ENCODE peak calls at places on chromosomes 13 and 19, in seven cellular contexts. One of them, this sample, is unnamed.
A peak's percentile ranks its signal among the peaks of the same experiment; 100 is the strongest.

GRCh38 chr13:19665427-19665859 is 32.0 kb downstream of the MPHOSPH8 start:
- DNase-seq in cardiac fibroblast: no peak
- DNase-seq in lung: no peak
- DNase-seq in HepG2: no peak
- DNase-seq in heart left ventricle: no peak
- DNase-seq in breast epithelium: no peak
- DNase-seq in thoracic aorta: no peak
- DNase-seq in this sample: no peak

GRCh38 chr13:41696163-41697003 is 239.0 kb downstream of the RGCC start:
- DNase-seq in cardiac fibroblast: peak; percentile 59
- DNase-seq in lung: no peak
- DNase-seq in HepG2: peak; percentile 2
- DNase-seq in heart left ventricle: no peak
- DNase-seq in breast epithelium: no peak
- DNase-seq in thoracic aorta: no peak
- DNase-seq in this sample: no peak

GRCh38 chr13:106286811-106287210 is 248.7 kb downstream of the EFNB2 start:
- DNase-seq in cardiac fibroblast: no peak
- DNase-seq in lung: no peak
- DNase-seq in HepG2: no peak
- DNase-seq in heart left ventricle: no peak
- DNase-seq in breast epithelium: no peak
- DNase-seq in thoracic aorta: no peak
- DNase-seq in this sample: no peak

GRCh38 chr19:19860756-19861390 is 4.8 kb upstream of the ZNF253 start:
- DNase-seq in cardiac fibroblast: no peak
- DNase-seq in lung: no peak
- DNase-seq in HepG2: no peak
- DNase-seq in heart left ventricle: no peak
- DNase-seq in breast epithelium: peak; percentile 73
- DNase-seq in thoracic aorta: no peak
- DNase-seq in this sample: no peak

GRCh38 chr13:21518617-21519144 is 59.6 kb upstream of the ZDHHC20 start:
- DNase-seq in cardiac fibroblast: no peak
- DNase-seq in lung: no peak
- DNase-seq in HepG2: no peak
- DNase-seq in heart left ventricle: no peak
- DNase-seq in breast epithelium: no peak
- DNase-seq in thoracic aorta: no peak
- DNase-seq in this sample: no peak

GRCh38 chr19:8592231-8593009 is 15.2 kb upstream of the MYO1F start:
- DNase-seq in cardiac fibroblast: peak; percentile 98
- DNase-seq in lung: peak; percentile 88
- DNase-seq in HepG2: no peak
- DNase-seq in heart left ventricle: peak; percentile 92
- DNase-seq in breast epithelium: peak; percentile 97
- DNase-seq in thoracic aorta: peak; percentile 98
- DNase-seq in this sample: peak; percentile 98

GRCh38 chr13:71210861-71211260 is 656.1 kb downstream of the DACH1 start:
- DNase-seq in cardiac fibroblast: no peak
- DNase-seq in lung: no peak
- DNase-seq in HepG2: no peak
- DNase-seq in heart left ventricle: no peak
- DNase-seq in breast epithelium: no peak
- DNase-seq in thoracic aorta: no peak
- DNase-seq in this sample: no peak

GRCh38 chr13:108728370-108728769 is 99.0 kb downstream of the MYO16 start:
- DNase-seq in cardiac fibroblast: no peak
- DNase-seq in lung: no peak
- DNase-seq in HepG2: peak; percentile 33
- DNase-seq in heart left ventricle: no peak
- DNase-seq in breast epithelium: no peak
- DNase-seq in thoracic aorta: no peak
- DNase-seq in this sample: no peak

GRCh38 chr19:20182232-20182785 is 15.3 kb downstream of the ZNF486 start:
- DNase-seq in cardiac fibroblast: no peak
- DNase-seq in lung: no peak
- DNase-seq in HepG2: no peak
- DNase-seq in heart left ventricle: no peak
- DNase-seq in breast epithelium: no peak
- DNase-seq in thoracic aorta: no peak
- DNase-seq in this sample: no peak

GRCh38 chr19:10003271-10003670 is 7.0 kb downstream of the COL5A3 start:
- DNase-seq in cardiac fibroblast: no peak
- DNase-seq in lung: no peak
- DNase-seq in HepG2: no peak
- DNase-seq in heart left ventricle: no peak
- DNase-seq in breast epithelium: no peak
- DNase-seq in thoracic aorta: no peak
- DNase-seq in this sample: no peak

GRCh38 chr19:1304197-1304924 is 18.7 kb downstream of the EFNA2 start:
- DNase-seq in cardiac fibroblast: no peak
- DNase-seq in lung: no peak
- DNase-seq in HepG2: peak; percentile 81
- DNase-seq in heart left ventricle: no peak
- DNase-seq in breast epithelium: no peak
- DNase-seq in thoracic aorta: no peak
- DNase-seq in this sample: no peak

GRCh38 chr19:40220674-40221073 is 2.5 kb upstream of the TTC9B start:
- DNase-seq in cardiac fibroblast: no peak
- DNase-seq in lung: no peak
- DNase-seq in HepG2: no peak
- DNase-seq in heart left ventricle: no peak
- DNase-seq in breast epithelium: no peak
- DNase-seq in thoracic aorta: no peak
- DNase-seq in this sample: no peak

GRCh38 chr19:7159105-7159933 is 89.8 kb downstream of the ZNF557 start:
- DNase-seq in cardiac fibroblast: peak; percentile 89
- DNase-seq in lung: no peak
- DNase-seq in HepG2: no peak
- DNase-seq in heart left ventricle: peak; percentile 85
- DNase-seq in breast epithelium: no peak
- DNase-seq in thoracic aorta: peak; percentile 79
- DNase-seq in this sample: no peak

GRCh38 chr19:33798701-33799111 is 2.0 kb downstream of the KCTD15 start:
- DNase-seq in cardiac fibroblast: peak; percentile 39
- DNase-seq in lung: no peak
- DNase-seq in HepG2: no peak
- DNase-seq in heart left ventricle: no peak
- DNase-seq in breast epithelium: no peak
- DNase-seq in thoracic aorta: no peak
- DNase-seq in this sample: no peak

GRCh38 chr13:94308808-94309207 is 170.7 kb downstream of the DCT start:
- DNase-seq in cardiac fibroblast: no peak
- DNase-seq in lung: no peak
- DNase-seq in HepG2: no peak
- DNase-seq in heart left ventricle: no peak
- DNase-seq in breast epithelium: no peak
- DNase-seq in thoracic aorta: no peak
- DNase-seq in this sample: no peak

GRCh38 chr19:51660975-51661600 is 14.5 kb upstream of the SIGLEC14 start:
- DNase-seq in cardiac fibroblast: peak; percentile 88
- DNase-seq in lung: peak; percentile 75
- DNase-seq in HepG2: peak; percentile 54
- DNase-seq in heart left ventricle: peak; percentile 79
- DNase-seq in breast epithelium: peak; percentile 49
- DNase-seq in thoracic aorta: no peak
- DNase-seq in this sample: peak; percentile 90

DNA sequence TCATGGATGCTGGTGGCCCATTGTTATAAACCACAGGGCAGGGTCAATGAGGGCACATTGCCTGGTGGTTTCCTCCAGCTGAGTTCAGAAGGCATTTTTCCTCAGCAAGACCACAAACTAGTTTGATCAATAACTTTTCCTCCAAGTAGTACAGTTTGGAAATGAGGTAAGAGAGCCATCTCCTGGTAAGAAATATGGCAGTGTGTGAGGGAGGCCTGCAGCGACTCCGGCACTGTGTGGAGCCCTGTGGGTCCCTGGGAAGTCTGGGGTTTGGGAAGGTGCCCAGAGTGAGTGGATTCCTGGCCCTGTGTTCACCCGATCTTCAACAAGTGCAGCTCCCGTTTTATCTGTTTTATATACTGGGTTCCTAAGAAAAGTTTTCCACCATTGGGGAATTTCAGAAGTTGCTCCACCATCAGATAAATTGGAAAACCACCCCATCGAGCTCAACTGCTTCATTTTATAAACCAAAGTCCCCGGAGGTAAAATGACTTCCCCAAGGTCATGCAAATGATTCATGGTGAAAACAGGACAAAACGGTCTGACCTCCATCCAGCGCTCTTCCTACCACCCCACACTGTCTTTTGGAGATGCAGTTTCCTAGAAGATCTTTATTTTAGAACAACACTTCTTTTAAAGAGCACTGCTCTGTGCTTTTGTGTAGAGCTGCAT is 148.4 kb downstream of the KATNAL1 start:
- DNase-seq in cardiac fibroblast: peak; percentile 61
- DNase-seq in lung: no peak
- DNase-seq in HepG2: no peak
- DNase-seq in heart left ventricle: no peak
- DNase-seq in breast epithelium: peak; percentile 39
- DNase-seq in thoracic aorta: no peak
- DNase-seq in this sample: no peak
- TF ChIP-seq CTCF in cardiac fibroblast: peak; percentile 59
- TF ChIP-seq CTCF in lung: no peak
- TF ChIP-seq CTCF in HepG2: peak; percentile 39
- TF ChIP-seq CTCF in heart left ventricle: peak; percentile 20
- TF ChIP-seq CTCF in breast epithelium: no peak
- TF ChIP-seq CTCF in thoracic aorta: no peak
- TF ChIP-seq CTCF in this sample: peak; percentile 55

GRCh38 chr13:96796234-96796633 is 198.0 kb downstream of the OXGR1 start:
- DNase-seq in cardiac fibroblast: no peak
- DNase-seq in lung: no peak
- DNase-seq in HepG2: no peak
- DNase-seq in heart left ventricle: no peak
- DNase-seq in breast epithelium: no peak
- DNase-seq in thoracic aorta: no peak
- DNase-seq in this sample: no peak

GRCh38 chr13:96792736-96793444 is 201.4 kb downstream of the OXGR1 start:
- DNase-seq in cardiac fibroblast: no peak
- DNase-seq in lung: no peak
- DNase-seq in HepG2: no peak
- DNase-seq in heart left ventricle: no peak
- DNase-seq in breast epithelium: no peak
- DNase-seq in thoracic aorta: no peak
- DNase-seq in this sample: no peak

DNA sequence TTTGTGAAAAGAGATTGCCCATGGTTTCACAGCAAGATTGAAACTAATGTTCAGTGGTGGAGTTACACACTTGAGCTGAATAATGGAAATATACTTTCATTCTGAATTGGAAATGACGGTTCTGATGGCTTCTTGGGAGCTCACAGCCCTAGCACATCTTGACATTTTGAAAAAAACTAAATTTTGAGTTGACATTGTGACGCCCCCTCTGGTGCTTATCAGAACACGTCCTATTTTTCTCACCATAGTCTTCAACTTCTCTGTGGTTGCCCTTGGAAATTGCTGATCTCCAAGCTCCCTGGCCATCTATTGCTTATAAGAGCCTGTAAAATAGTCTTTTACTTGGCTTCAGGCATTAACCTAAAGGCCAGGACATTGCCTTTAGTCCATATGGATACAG is 202.1 kb downstream of the OXGR1 start:
- DNase-seq in cardiac fibroblast: no peak
- DNase-seq in lung: no peak
- DNase-seq in HepG2: no peak
- DNase-seq in heart left ventricle: no peak
- DNase-seq in breast epithelium: no peak
- DNase-seq in thoracic aorta: no peak
- DNase-seq in this sample: no peak
- TF ChIP-seq CTCF in cardiac fibroblast: no peak
- TF ChIP-seq CTCF in lung: no peak
- TF ChIP-seq CTCF in HepG2: no peak
- TF ChIP-seq CTCF in heart left ventricle: no peak
- TF ChIP-seq CTCF in breast epithelium: no peak
- TF ChIP-seq CTCF in thoracic aorta: no peak
- TF ChIP-seq CTCF in this sample: no peak

GRCh38 chr19:48121909-48122371 is 11.3 kb upstream of the PLA2G4C start:
- DNase-seq in cardiac fibroblast: peak; percentile 51
- DNase-seq in lung: no peak
- DNase-seq in HepG2: no peak
- DNase-seq in heart left ventricle: no peak
- DNase-seq in breast epithelium: peak; percentile 64
- DNase-seq in thoracic aorta: no peak
- DNase-seq in this sample: no peak

GRCh38 chr19:48122421-48122820 is 11.8 kb upstream of the PLA2G4C start:
- DNase-seq in cardiac fibroblast: no peak
- DNase-seq in lung: no peak
- DNase-seq in HepG2: no peak
- DNase-seq in heart left ventricle: no peak
- DNase-seq in breast epithelium: no peak
- DNase-seq in thoracic aorta: no peak
- DNase-seq in this sample: no peak

GRCh38 chr19:48127561-48127960 is 16.9 kb upstream of the PLA2G4C start:
- DNase-seq in cardiac fibroblast: no peak
- DNase-seq in lung: no peak
- DNase-seq in HepG2: no peak
- DNase-seq in heart left ventricle: no peak
- DNase-seq in breast epithelium: no peak
- DNase-seq in thoracic aorta: no peak
- DNase-seq in this sample: no peak

GRCh38 chr19:48121066-48121465 is 10.4 kb upstream of the PLA2G4C start:
- DNase-seq in cardiac fibroblast: no peak
- DNase-seq in lung: no peak
- DNase-seq in HepG2: no peak
- DNase-seq in heart left ventricle: no peak
- DNase-seq in breast epithelium: no peak
- DNase-seq in thoracic aorta: no peak
- DNase-seq in this sample: no peak

DNA sequence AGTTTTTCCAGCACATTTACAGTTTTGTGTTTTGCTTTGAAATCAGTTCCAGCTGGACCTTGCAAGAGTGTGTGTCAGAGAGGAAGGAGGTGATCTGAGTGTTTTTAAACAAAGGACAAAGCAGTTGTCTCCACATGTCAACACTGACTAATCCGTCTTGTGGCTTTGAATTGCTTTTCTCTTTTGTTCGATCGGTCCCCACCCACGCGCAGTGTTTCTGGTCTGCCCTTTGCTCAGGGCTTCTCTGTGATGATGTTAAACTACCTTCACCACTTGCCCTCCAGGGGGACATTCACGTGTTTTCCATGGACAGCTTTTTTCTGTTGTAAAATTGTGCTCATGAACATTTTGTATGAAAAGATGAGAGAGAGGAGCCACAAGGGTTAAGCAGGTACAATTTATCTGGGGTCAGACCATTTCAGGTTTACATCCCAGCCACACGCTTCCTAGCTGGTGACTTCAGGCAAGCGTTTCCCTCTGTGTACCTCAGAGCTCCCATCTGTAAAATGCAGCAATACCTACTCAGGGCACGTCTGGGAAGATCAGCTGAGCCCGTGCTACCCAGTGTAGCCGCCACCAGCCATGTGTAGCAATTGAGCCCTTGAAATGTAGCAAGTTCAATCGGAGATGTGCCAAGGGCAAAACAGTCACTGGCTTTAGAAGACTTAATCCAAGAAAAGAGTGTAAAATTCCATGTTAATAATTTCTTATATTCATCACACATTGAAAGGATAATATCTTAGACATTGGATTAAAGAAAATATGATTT is 13.5 kb upstream of the PLA2G4C start:
- DNase-seq in cardiac fibroblast: peak; percentile 51
- DNase-seq in lung: no peak
- DNase-seq in HepG2: peak; percentile 39
- DNase-seq in heart left ventricle: no peak
- DNase-seq in breast epithelium: peak; percentile 40
- DNase-seq in thoracic aorta: no peak
- DNase-seq in this sample: no peak
- TF ChIP-seq CTCF in cardiac fibroblast: peak; percentile 24
- TF ChIP-seq CTCF in lung: no peak
- TF ChIP-seq CTCF in HepG2: no peak
- TF ChIP-seq CTCF in heart left ventricle: no peak
- TF ChIP-seq CTCF in breast epithelium: no peak
- TF ChIP-seq CTCF in thoracic aorta: no peak
- TF ChIP-seq CTCF in this sample: peak; percentile 17

GRCh38 chr13:24995225-24995804 is 100.6 kb upstream of the PABPC3 start:
- DNase-seq in cardiac fibroblast: peak; percentile 91
- DNase-seq in lung: peak; percentile 57
- DNase-seq in HepG2: peak; percentile 75
- DNase-seq in heart left ventricle: peak; percentile 28
- DNase-seq in breast epithelium: no peak
- DNase-seq in thoracic aorta: no peak
- DNase-seq in this sample: no peak
- TF ChIP-seq CTCF in cardiac fibroblast: peak; percentile 82
- TF ChIP-seq CTCF in lung: peak; percentile 64
- TF ChIP-seq CTCF in HepG2: peak; percentile 78
- TF ChIP-seq CTCF in heart left ventricle: peak; percentile 80
- TF ChIP-seq CTCF in breast epithelium: peak; percentile 5
- TF ChIP-seq CTCF in thoracic aorta: peak; percentile 74
- TF ChIP-seq CTCF in this sample: peak; percentile 87

This sample was measured in osteocyte.